ENCODE peak calls at places on chromosomes 1 and 21, in nine cellular contexts. V is AG04450, L is astrocyte of the spinal cord, Z is IMR-90, C is fibroblast of pulmonary artery, F is cardiac fibroblast, N is transverse colon, O is Peyer's patch, J is kidney epithelial cell. X is an unnamed sample.

GRCh38 chr1:160342520-160342919 is 530 bp downstream of the COPA start:
- DNase-seq in N (no peak), O (no peak), C (peak), V (no peak), J (no peak), L (peak), Z (no peak), F (peak), X (peak)

GRCh38 chr1:200380589-200381021 is 29.2 kb downstream of the ZNF281 start:
- DNase-seq in V (no peak), N (no peak), C (no peak), O (no peak), F (no peak), J (no peak), Z (no peak), L (no peak), X (no peak)

GRCh38 chr21:43578677-43579313 is 80.5 kb downstream of the HSF2BP start:
- DNase-seq in C (peak), V (no peak), N (no peak), O (no peak), J (no peak), F (peak), L (no peak), Z (peak), X (no peak)

GRCh38 chr1:178607718-178608408 is 95.0 kb downstream of the TEX35 start:
- DNase-seq in N (no peak), O (peak), L (no peak), C (no peak), Z (no peak), V (no peak), F (peak), J (no peak), X (no peak)

GRCh38 chr1:159076753-159077656 is at the start of gene AIM2:
- DNase-seq in F (no peak), V (no peak), C (no peak), O (peak), J (no peak), Z (no peak), L (no peak), N (peak), X (peak)

GRCh38 chr21:44892536-44893277 is 19.2 kb upstream of the PTTG1IP start:
- DNase-seq in O (peak), F (peak), L (no peak), Z (peak), N (peak), V (no peak), C (peak), J (no peak), X (peak)

GRCh38 chr21:32392880-32393676 is at the start of gene URB1:
- DNase-seq in N (peak), Z (peak), J (no peak), O (peak), C (peak), F (peak), V (peak), L (peak), X (peak)

GRCh38 chr1:224759135-224759534 is 143.0 kb downstream of the CNIH3 start:
- DNase-seq in L (no peak), C (no peak), F (no peak), V (no peak), J (no peak), N (no peak), O (no peak), Z (no peak), X (no peak)

GRCh38 chr1:99659755-99660210 is 13.9 kb downstream of the PALMD start:
- DNase-seq in V (no peak), J (no peak), O (no peak), F (peak), N (no peak), Z (peak), L (peak), C (peak), X (peak)

GRCh38 chr21:15094706-15095105 is 29.9 kb upstream of the NRIP1 start:
- DNase-seq in F (no peak), L (no peak), V (no peak), J (no peak), C (no peak), Z (no peak), O (no peak), N (no peak), X (peak)

GRCh38 chr1:48422009-48422408 is 50.0 kb downstream of the SPATA6 start:
- DNase-seq in N (no peak), L (no peak), F (no peak), V (no peak), Z (no peak), O (no peak), C (no peak), J (no peak), X (no peak)

GRCh38 chr1:222792744-222793143 is 22.1 kb upstream of the DISP1 start:
- DNase-seq in C (peak), L (peak), V (no peak), F (peak), O (no peak), J (no peak), N (no peak), Z (peak), X (peak)

GRCh38 chr1:221708076-221708571 is 33.8 kb downstream of the DUSP10 start:
- DNase-seq in C (peak), N (no peak), V (no peak), L (no peak), O (peak), F (peak), J (no peak), Z (no peak), X (peak)

GRCh38 chr1:151989131-151989868 is 4.4 kb downstream of the S100A10 start:
- DNase-seq in N (peak), J (no peak), F (peak), Z (peak), C (peak), O (peak), V (no peak), L (peak), X (peak)

GRCh38 chr1:18811733-18812132 is 47.7 kb downstream of the TAS1R2 start:
- DNase-seq in Z (no peak), C (no peak), L (no peak), F (no peak), V (no peak), O (no peak), N (no peak), J (no peak), X (no peak)

GRCh38 chr1:66436378-66437135 is 97.4 kb upstream of the SGIP1 start:
- DNase-seq in J (peak), Z (peak), V (peak), O (peak), L (peak), F (peak), N (no peak), C (peak), X (peak)

GRCh38 chr1:85448358-85448757 is 16.6 kb downstream of the DDAH1 start:
- DNase-seq in C (peak), O (no peak), N (no peak), J (no peak), V (no peak), L (peak), F (peak), Z (peak), X (peak)

GRCh38 chr1:116832932-116833578 is 76.7 kb upstream of the PTGFRN start:
- DNase-seq in C (no peak), F (no peak), V (no peak), J (no peak), N (no peak), O (no peak), Z (no peak), L (no peak), X (no peak)

GRCh38 chr1:222928212-222928611 is 113.4 kb downstream of the DISP1 start:
- DNase-seq in J (no peak), N (peak), V (no peak), C (peak), F (peak), Z (peak), L (peak), O (no peak), X (peak)

DNA sequence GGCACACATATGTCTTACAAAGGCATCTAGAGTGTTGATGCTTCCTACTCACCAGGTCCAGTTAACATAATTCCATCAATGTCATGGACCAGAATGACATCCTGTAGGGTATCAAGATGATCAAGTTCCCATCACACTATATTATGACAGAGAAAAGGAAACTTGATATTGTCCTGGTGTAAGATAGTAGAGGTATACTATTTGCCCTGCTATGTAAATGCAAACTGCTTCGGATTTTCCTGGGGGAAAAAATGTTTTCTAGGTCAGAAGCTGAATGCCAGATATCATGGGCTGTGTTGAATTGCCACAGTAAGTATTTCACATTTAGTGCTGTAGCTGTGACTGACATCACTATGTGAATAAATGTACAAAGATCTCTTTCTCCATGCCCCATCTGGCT is 16.2 kb upstream of the HYI start:
- DNase-seq in Z (no peak), C (no peak), V (no peak), O (no peak), J (no peak), L (no peak), F (no peak), N (no peak), X (no peak)
- TF ChIP-seq CTCF in Z (no peak), C (no peak), V (no peak), O (no peak), J (no peak), L (no peak), F (no peak), N (no peak), X (no peak)

DNA sequence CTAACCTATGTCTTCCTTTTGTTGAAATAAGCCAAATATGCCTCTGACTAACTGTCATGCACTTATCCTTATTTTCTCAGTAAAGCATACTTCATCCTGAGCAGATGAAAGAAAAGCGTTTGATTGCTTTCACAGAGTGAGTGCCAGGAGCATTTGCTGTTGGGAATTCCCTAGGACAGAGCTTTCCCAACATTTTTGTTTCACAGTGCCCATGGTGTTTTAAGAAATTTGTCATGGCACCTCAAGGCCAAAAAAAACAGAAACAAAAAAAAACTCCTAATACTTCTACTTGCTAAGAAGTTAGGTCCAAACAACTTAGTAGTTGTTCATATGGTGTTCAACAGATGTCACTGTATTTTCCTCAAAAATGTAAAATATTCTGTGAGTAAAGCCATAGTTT is 120.8 kb upstream of the BMP8A start:
- DNase-seq in L (no peak), J (no peak), N (no peak), F (no peak), O (no peak), C (no peak), Z (no peak), V (no peak), X (peak)
- H3K4me3 ChIP-seq in L (no peak), J (no peak), N (no peak), F (no peak), O (no peak), C (no peak), Z (no peak), V (no peak), X (no peak)

DNA sequence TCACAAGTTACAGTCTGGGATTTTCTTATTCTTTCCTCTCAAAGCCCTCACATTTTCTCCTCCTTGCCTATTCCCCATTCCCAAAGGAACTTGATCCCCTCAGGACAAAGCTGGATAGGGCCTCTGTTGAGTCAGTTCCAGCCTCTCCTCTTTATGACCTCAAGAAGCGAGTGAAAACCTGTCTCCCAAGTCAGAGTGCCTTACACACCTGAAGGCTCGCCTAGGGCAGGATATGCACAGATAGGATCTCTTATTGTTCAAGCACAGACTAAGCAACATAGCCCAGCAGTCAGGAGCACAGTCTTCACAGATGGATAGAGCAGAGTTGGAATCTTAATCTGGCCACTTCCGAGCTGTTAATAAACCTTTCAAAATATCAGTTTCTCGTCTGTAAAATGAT is 60.8 kb upstream of the PRRC2C start:
- DNase-seq in N (no peak), L (no peak), F (no peak), Z (no peak), O (no peak), C (no peak), J (no peak), V (no peak), X (no peak)
- TF ChIP-seq CTCF in N (no peak), L (no peak), F (no peak), Z (no peak), O (no peak), C (no peak), J (no peak), V (no peak), X (no peak)

DNA sequence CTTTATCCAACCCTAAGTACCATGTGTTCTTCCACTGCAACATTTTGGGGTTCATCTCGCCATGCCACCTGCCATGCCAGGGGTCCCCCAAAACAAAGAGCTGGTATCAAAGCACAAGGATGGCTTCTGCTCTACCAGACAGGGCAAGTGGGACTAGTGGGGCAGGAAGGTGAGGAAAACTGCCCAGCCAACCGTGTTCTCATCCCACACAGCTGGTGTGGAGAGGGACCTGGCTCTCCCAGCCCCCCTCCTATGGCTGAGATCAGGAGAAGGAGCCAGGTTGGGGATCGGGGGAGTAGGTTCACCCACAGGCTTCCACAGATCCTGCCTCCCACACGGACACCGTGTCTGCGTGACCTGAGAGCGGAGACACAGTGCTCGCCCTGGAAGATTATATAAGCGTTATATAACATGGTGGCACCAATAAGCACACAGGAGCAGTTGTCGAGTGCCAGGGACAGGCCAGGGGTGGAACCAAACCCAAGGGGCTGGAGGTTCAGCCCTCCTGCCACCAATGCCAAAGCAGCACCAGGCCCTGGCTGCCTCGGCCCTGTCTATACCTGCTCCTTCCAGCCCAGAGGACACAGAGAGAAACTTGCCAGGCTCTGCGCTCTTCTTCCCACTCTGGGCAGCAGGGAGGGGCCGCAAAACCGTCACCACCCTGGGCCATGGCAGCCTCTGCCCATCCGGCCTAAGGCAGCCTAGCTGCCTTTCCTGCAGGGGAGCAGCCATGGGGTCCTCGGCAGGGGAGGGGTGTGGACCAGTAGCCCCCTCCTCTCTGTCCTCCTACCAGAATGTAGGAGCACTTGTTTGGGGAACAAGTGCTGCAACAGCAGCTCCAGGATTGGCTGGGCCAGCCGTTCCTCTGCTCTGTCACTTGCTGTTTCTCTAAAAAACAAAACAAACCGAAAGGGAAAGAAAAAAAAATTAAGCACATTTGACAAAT is 43.5 kb downstream of the CD34 start:
- DNase-seq in L (no peak), J (no peak), C (no peak), Z (no peak), N (peak), O (no peak), F (no peak), V (no peak), X (no peak)
- H3K4me3 ChIP-seq in L (no peak), J (peak), C (peak), Z (peak), N (peak), O (peak), F (peak), V (peak), X (peak)

GRCh38 chr1:217348960-217349664 is 281.8 kb downstream of the GPATCH2 start:
- DNase-seq in F (no peak), J (no peak), O (no peak), L (no peak), N (no peak), V (no peak), Z (no peak), C (no peak), X (no peak)
- TF ChIP-seq CTCF in F (no peak), J (no peak), O (no peak), L (no peak), N (no peak), V (no peak), Z (no peak), C (no peak), X (no peak)

DNA sequence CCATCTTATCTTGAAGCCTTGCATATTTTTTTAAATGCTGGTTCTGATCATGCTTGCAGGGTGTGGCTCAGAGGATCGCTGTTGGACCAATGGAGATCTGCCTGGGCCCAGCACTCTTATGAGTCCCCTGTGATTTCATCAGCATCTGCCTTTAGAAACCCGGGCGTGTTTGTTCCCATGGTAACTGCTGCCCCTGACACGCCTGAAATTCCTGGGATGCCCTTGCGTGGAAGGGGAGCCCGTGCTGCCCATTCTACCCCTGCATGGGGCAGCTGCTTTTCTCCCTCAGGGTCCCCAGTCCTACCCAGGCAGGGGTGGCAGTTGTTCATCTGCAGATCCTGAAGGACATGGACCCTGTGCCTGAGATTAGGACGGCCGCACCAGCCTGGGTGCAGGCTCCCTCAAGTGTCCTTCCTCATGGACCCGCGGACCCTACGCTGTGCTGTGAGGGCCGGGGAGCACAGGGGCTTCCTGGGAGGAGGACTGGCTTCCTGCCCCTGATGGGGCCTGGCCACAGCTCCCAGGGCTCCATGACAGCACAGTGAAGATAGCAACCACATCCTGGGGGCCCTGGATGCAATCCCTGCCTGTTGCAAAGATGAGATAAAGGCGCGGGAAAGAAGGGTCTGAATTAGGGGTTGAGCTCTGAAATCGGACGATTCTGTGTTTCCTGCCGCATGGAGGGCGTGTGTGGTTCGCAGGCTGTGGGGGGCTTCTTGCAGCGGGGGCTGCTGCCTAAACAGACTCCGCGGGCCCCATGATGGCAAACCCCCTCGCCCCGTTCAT is 226.6 kb downstream of the SDCCAG8 start:
- DNase-seq in O (no peak), V (no peak), F (peak), Z (peak), C (peak), L (peak), N (no peak), J (no peak), X (peak)
- H3K4me3 ChIP-seq in O (peak), V (no peak), F (no peak), Z (no peak), C (no peak), L (peak), N (peak), J (peak), X (no peak)

DNA sequence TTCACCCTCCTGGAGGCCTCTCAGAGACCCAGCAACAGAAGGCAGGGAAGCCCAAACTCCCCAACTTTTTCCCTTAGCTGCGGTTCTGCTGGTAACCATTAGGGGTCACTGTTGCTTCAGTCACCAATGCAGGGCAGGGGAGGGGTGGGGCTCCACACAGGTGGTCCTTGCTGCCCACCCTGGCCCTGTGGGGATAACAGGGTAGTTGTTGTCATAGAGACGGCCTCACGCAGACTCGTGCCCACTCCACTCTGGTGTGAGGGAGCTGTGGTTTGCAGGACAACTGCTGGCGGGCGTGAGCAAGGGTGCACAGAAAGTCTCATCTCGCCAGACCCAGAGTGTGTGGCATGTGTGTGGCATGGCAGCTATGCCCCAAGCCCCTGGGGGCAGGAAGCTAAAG is 19.9 kb downstream of the INSRR start:
- DNase-seq in J (no peak), L (no peak), N (no peak), O (peak), C (peak), V (no peak), Z (no peak), F (peak), X (peak)
- TF ChIP-seq CTCF in J (peak), L (peak), N (peak), O (peak), C (peak), V (peak), Z (peak), F (peak), X (peak)

GRCh38 chr1:61122389-61122788 is 40.0 kb downstream of the NFIA start:
- DNase-seq in F (no peak), N (no peak), V (no peak), Z (no peak), C (no peak), O (no peak), L (no peak), J (no peak), X (no peak)

GRCh38 chr1:61121631-61122030 is 39.3 kb downstream of the NFIA start:
- DNase-seq in O (no peak), L (no peak), V (no peak), F (peak), N (no peak), J (no peak), C (peak), Z (no peak), X (no peak)

GRCh38 chr1:61119085-61119484 is 36.7 kb downstream of the NFIA start:
- DNase-seq in L (no peak), Z (no peak), J (no peak), O (peak), F (peak), V (no peak), N (no peak), C (no peak), X (peak)

GRCh38 chr1:61120998-61121397 is 38.6 kb downstream of the NFIA start:
- DNase-seq in L (peak), J (no peak), O (no peak), Z (no peak), V (no peak), F (peak), N (no peak), C (peak), X (peak)

GRCh38 chr1:61120307-61120840 is 38.0 kb downstream of the NFIA start:
- DNase-seq in O (no peak), C (no peak), J (no peak), N (no peak), V (no peak), Z (no peak), L (peak), F (peak), X (no peak)
- H3K4me3 ChIP-seq in O (no peak), C (peak), J (no peak), N (no peak), V (no peak), Z (no peak), L (no peak), F (no peak), X (no peak)

GRCh38 chr1:209748620-209749019 is 7.2 kb upstream of the TRAF3IP3 start:
- DNase-seq in L (no peak), V (no peak), N (no peak), J (no peak), Z (no peak), O (no peak), C (no peak), F (no peak), X (no peak)
- TF ChIP-seq CTCF in L (no peak), V (no peak), N (no peak), J (no peak), Z (no peak), O (no peak), C (no peak), F (no peak), X (no peak)

GRCh38 chr1:198876371-198876871 is 237.6 kb downstream of the PTPRC start:
- DNase-seq in O (no peak), J (no peak), Z (no peak), L (peak), C (no peak), F (no peak), V (no peak), N (no peak), X (no peak)
- H3K4me3 ChIP-seq in O (no peak), J (no peak), Z (no peak), L (no peak), C (no peak), F (no peak), V (no peak), N (no peak), X (no peak)